ENCODE peak calls at places on chromosomes 5 and 9, in seven cellular contexts. E is fibroblast of pulmonary artery, R is GM23248, X is occipital lobe, Y is amniotic stem cell, D is pulmonary artery endothelial cell, H is NCI-H446. T is an unnamed sample.
A peak's percentile ranks its signal among the peaks of the same experiment; 100 is the strongest.

GRCh38 chr9:15354713-15355112 is 47.7 kb upstream of the TTC39B start:
- DNase-seq in R (no peak), X (no peak), Y (no peak), E (no peak), H (no peak), D (no peak), T (no peak)

GRCh38 chr5:45454114-45454513 is 242.1 kb downstream of the HCN1 start:
- DNase-seq in H (peak; percentile 83), E (peak; percentile 18), D (peak; percentile 0), Y (no peak), X (no peak), R (peak; percentile 14), T (no peak)

GRCh38 chr9:134214766-134215394 is 50.5 kb upstream of the RNU6ATAC start:
- DNase-seq in Y (no peak), D (no peak), X (no peak), H (no peak), R (no peak), E (no peak), T (peak; percentile 38)

GRCh38 chr5:122183098-122183794 is 53.9 kb downstream of the ZNF474 start:
- DNase-seq in R (peak; percentile 92), D (no peak), X (no peak), H (peak; percentile 50), Y (peak; percentile 45), E (peak; percentile 85), T (no peak)

GRCh38 chr9:128252317-128253139 is 23.3 kb downstream of the GOLGA2 start:
- DNase-seq in R (no peak), E (no peak), D (no peak), H (no peak), X (no peak), Y (no peak), T (no peak)

GRCh38 chr9:86354882-86355399 is 731 bp upstream of the TUT7 start:
- DNase-seq in H (no peak), X (no peak), Y (no peak), R (peak; percentile 62), E (peak; percentile 32), D (no peak), T (no peak)

GRCh38 chr5:117999939-118000549 is 988.3 kb downstream of the DTWD2 start:
- DNase-seq in Y (no peak), D (no peak), E (no peak), H (peak; percentile 9), R (no peak), X (no peak), T (no peak)

GRCh38 chr9:79559501-79560181 is 12.1 kb upstream of the TLE4 start:
- DNase-seq in X (peak; percentile 20), Y (no peak), D (no peak), H (no peak), R (no peak), E (no peak), T (no peak)

GRCh38 chr9:84570482-84571154 is 98.9 kb upstream of the NTRK2 start:
- DNase-seq in Y (no peak), E (no peak), R (no peak), X (no peak), H (no peak), D (no peak), T (no peak)

GRCh38 chr5:132012385-132013005 is 1.0 kb upstream of the ACSL6 start:
- DNase-seq in X (no peak), E (peak; percentile 82), D (peak; percentile 29), R (peak; percentile 72), H (no peak), Y (peak; percentile 24), T (no peak)

GRCh38 chr5:135490245-135491037 is 38.3 kb upstream of the TIFAB start:
- DNase-seq in D (no peak), E (no peak), R (no peak), X (no peak), Y (no peak), H (no peak), T (no peak)

GRCh38 chr9:33418090-33418489 is 15.7 kb upstream of the AQP7 start:
- DNase-seq in Y (no peak), H (no peak), X (no peak), D (no peak), R (no peak), E (no peak), T (no peak)

GRCh38 chr9:109977521-109977920 is 197.5 kb downstream of the PALM2AKAP2 start:
- DNase-seq in R (no peak), E (no peak), H (no peak), D (no peak), X (no peak), Y (no peak), T (no peak)

GRCh38 chr5:16350816-16351215 is 114.8 kb downstream of the ZNF622 start:
- DNase-seq in R (peak; percentile 5), Y (no peak), H (no peak), D (no peak), E (no peak), X (no peak), T (no peak)

GRCh38 chr5:151208481-151208914 is 15.4 kb downstream of the CCDC69 start:
- DNase-seq in X (no peak), D (no peak), H (no peak), Y (no peak), E (no peak), R (no peak), T (no peak)

GRCh38 chr9:72509053-72509452 is 12.4 kb upstream of the TMC1 start:
- DNase-seq in E (peak; percentile 84), D (no peak), Y (no peak), H (no peak), X (no peak), R (peak; percentile 80), T (no peak)

GRCh38 chr9:73219985-73220626 is 68.4 kb downstream of the ANXA1 start:
- DNase-seq in X (no peak), D (no peak), E (peak; percentile 87), Y (no peak), R (peak; percentile 83), H (no peak), T (no peak)

GRCh38 chr5:8458038-8458383 is 589.1 kb downstream of the MTRR start:
- DNase-seq in E (peak; percentile 46), Y (no peak), X (no peak), D (no peak), R (peak; percentile 75), H (peak; percentile 44), T (peak; percentile 50)

GRCh38 chr5:136192015-136192525 is 892 bp downstream of the SMIM32 start:
- DNase-seq in R (peak; percentile 42), X (no peak), E (peak; percentile 11), H (no peak), Y (no peak), D (no peak), T (no peak)

GRCh38 chr5:142749321-142749720 is 20.9 kb upstream of the ARHGAP26 start:
- DNase-seq in H (no peak), D (no peak), R (peak; percentile 83), E (peak; percentile 67), Y (no peak), X (no peak), T (no peak)

GRCh38 chr9:127505396-127506116 is 54.2 kb downstream of the LRSAM1 start:
- DNase-seq in D (no peak), X (no peak), H (no peak), E (peak; percentile 43), R (peak; percentile 68), Y (no peak), T (no peak)

GRCh38 chr9:108869092-108869725 is 7.1 kb downstream of the ACTL7A start:
- DNase-seq in E (peak; percentile 42), D (no peak), H (no peak), R (peak; percentile 65), Y (no peak), X (no peak), T (no peak)

GRCh38 chr5:139178948-139179347 is 19.2 kb downstream of the SIL1 start:
- DNase-seq in X (no peak), H (no peak), Y (no peak), R (no peak), D (no peak), E (peak; percentile 80), T (no peak)

GRCh38 chr9:96617439-96618185 is 2.0 kb downstream of the CDC14B start:
- DNase-seq in H (no peak), D (no peak), R (no peak), X (no peak), Y (no peak), E (no peak), T (peak; percentile 55)

GRCh38 chr5:132751444-132751843 is 4.2 kb downstream of the CCNI2 start:
- DNase-seq in Y (no peak), E (peak; percentile 89), H (no peak), X (no peak), D (no peak), R (peak; percentile 84), T (no peak)

GRCh38 chr9:12785251-12785880 is 10.5 kb downstream of the LURAP1L start:
- DNase-seq in X (no peak), D (no peak), R (peak; percentile 47), Y (no peak), H (peak; percentile 77), E (no peak), T (no peak)

GRCh38 chr9:128619779-128620178 is 36.9 kb downstream of the DYNC2I2 start:
- DNase-seq in H (no peak), R (no peak), X (no peak), Y (no peak), E (no peak), D (no peak), T (no peak)

GRCh38 chr9:85444243-85444642 is 297.5 kb downstream of the AGTPBP1 start:
- DNase-seq in D (no peak), Y (no peak), H (no peak), E (no peak), R (no peak), X (no peak), T (no peak)

GRCh38 chr5:148786456-148786855 is 40.0 kb upstream of the ADRB2 start:
- DNase-seq in H (no peak), R (peak; percentile 27), E (no peak), Y (no peak), D (no peak), X (no peak), T (no peak)

GRCh38 chr5:108054349-108054748 is 327.5 kb downstream of the FBXL17 start:
- DNase-seq in E (no peak), Y (no peak), H (no peak), R (no peak), X (no peak), D (no peak), T (no peak)

GRCh38 chr5:53038196-53038847 is 49.2 kb downstream of the ITGA2 start:
- DNase-seq in X (no peak), H (no peak), Y (no peak), R (no peak), E (no peak), D (no peak), T (no peak)

GRCh38 chr9:76459691-76460635 is 981 bp downstream of the GCNT1 start:
- DNase-seq in Y (peak; percentile 36), E (peak; percentile 64), H (peak; percentile 1), X (no peak), R (peak; percentile 86), D (no peak), T (no peak)

GRCh38 chr5:124907098-124907644 is 160.7 kb upstream of the ZNF608 start:
- DNase-seq in X (no peak), Y (no peak), R (no peak), E (no peak), H (no peak), D (no peak), T (no peak)

GRCh38 chr9:68608763-68609162 is 68.1 kb upstream of the TMEM252 start:
- DNase-seq in X (no peak), Y (no peak), R (no peak), E (no peak), H (no peak), D (no peak), T (no peak)

GRCh38 chr9:83986765-83987401 is 6.3 kb downstream of the RMI1 start:
- DNase-seq in E (no peak), R (no peak), H (no peak), D (no peak), X (no peak), Y (no peak), T (no peak)

GRCh38 chr5:148290271-148291195 is 21.7 kb upstream of the SPINK7 start:
- DNase-seq in R (peak; percentile 51), X (no peak), E (peak; percentile 43), Y (no peak), H (peak; percentile 3), D (no peak), T (no peak)